ENCODE peak calls at places on chromosomes 6 and 20, in six cellular contexts. G, H, W, U, K and Z are unnamed samples.
A peak's percentile ranks its signal among the peaks of the same experiment; 100 is the strongest.

GRCh38 chr6:33981861-33982260 is 164.0 kb downstream of the GRM4 start:
- DNase-seq in H (no peak), K (no peak), W (no peak), G (no peak), U (no peak), Z (no peak)

GRCh38 chr20:46720776-46721425 is 11.5 kb downstream of the SLC2A10 start:
- DNase-seq in U (no peak), H (no peak), K (no peak), G (no peak), W (no peak), Z (no peak)

GRCh38 chr6:83062225-83062624 is 3.4 kb downstream of the UBE3D start:
- DNase-seq in G (no peak), H (no peak), K (no peak), W (no peak), U (peak; percentile 17), Z (no peak)

GRCh38 chr20:51703446-51704287 is 64.5 kb downstream of the ATP9A start:
- DNase-seq in H (no peak), K (no peak), W (no peak), G (no peak), U (no peak), Z (no peak)

GRCh38 chr20:59000326-59000725 is 6.7 kb downstream of the CTSZ start:
- DNase-seq in W (no peak), H (no peak), G (no peak), U (no peak), K (no peak), Z (no peak)

GRCh38 chr20:33477386-33478234 is 12.3 kb upstream of the CBFA2T2 start:
- DNase-seq in G (no peak), W (no peak), U (no peak), H (no peak), K (no peak), Z (no peak)

GRCh38 chr6:40947876-40948514 is 91.0 kb downstream of the UNC5CL start:
- DNase-seq in K (no peak), W (no peak), H (no peak), U (peak; percentile 68), G (no peak), Z (no peak)

GRCh38 chr20:61752576-61752975 is 313.1 kb downstream of the TAF4 start:
- DNase-seq in U (no peak), W (no peak), H (no peak), G (no peak), K (no peak), Z (no peak)